ENCODE peak calls at places on chromosomes 12 and 14, in four cellular contexts. One of them, this sample, is unnamed.

GRCh38 chr12:75712223-75712622 is 200.8 kb upstream of the KRR1 start:
- DNase-seq in SK-N-SH: no peak
- DNase-seq in fibroblast of lung: peak
- DNase-seq in cardiac fibroblast: no peak
- DNase-seq in this sample: no peak

GRCh38 chr12:119728437-119728730 is 60.5 kb downstream of the PRKAB1 start:
- DNase-seq in SK-N-SH: no peak
- DNase-seq in fibroblast of lung: peak
- DNase-seq in cardiac fibroblast: no peak
- DNase-seq in this sample: peak

GRCh38 chr14:102323102-102323501 is 3.6 kb downstream of the ZNF839 start:
- DNase-seq in SK-N-SH: peak
- DNase-seq in fibroblast of lung: peak
- DNase-seq in cardiac fibroblast: peak
- DNase-seq in this sample: peak

GRCh38 chr14:79483472-79483871 is 727.8 kb downstream of the DIO2 start:
- DNase-seq in SK-N-SH: no peak
- DNase-seq in fibroblast of lung: peak
- DNase-seq in cardiac fibroblast: peak
- DNase-seq in this sample: peak

GRCh38 chr14:77267937-77268699 is 2.9 kb downstream of the NGB start:
- DNase-seq in SK-N-SH: no peak
- DNase-seq in fibroblast of lung: no peak
- DNase-seq in cardiac fibroblast: no peak
- DNase-seq in this sample: no peak

GRCh38 chr12:64611430-64612286 is 1.4 kb downstream of the RASSF3 start:
- DNase-seq in SK-N-SH: peak
- DNase-seq in fibroblast of lung: peak
- DNase-seq in cardiac fibroblast: peak
- DNase-seq in this sample: peak

GRCh38 chr12:2212971-2213869 is 160.4 kb downstream of the CACNA1C start:
- DNase-seq in SK-N-SH: peak
- DNase-seq in fibroblast of lung: peak
- DNase-seq in cardiac fibroblast: peak
- DNase-seq in this sample: no peak

GRCh38 chr14:25431211-25432076 is 381.5 kb upstream of the STXBP6 start:
- DNase-seq in SK-N-SH: peak
- DNase-seq in fibroblast of lung: no peak
- DNase-seq in cardiac fibroblast: no peak
- DNase-seq in this sample: peak

GRCh38 chr12:15278816-15279658 is 43.3 kb upstream of the PTPRO start:
- DNase-seq in SK-N-SH: peak
- DNase-seq in fibroblast of lung: peak
- DNase-seq in cardiac fibroblast: peak
- DNase-seq in this sample: peak

GRCh38 chr14:85416771-85417170 is 113.2 kb upstream of the FLRT2 start:
- DNase-seq in SK-N-SH: no peak
- DNase-seq in fibroblast of lung: peak
- DNase-seq in cardiac fibroblast: peak
- DNase-seq in this sample: peak

GRCh38 chr12:96861656-96862055 is 45.4 kb upstream of the NEDD1 start:
- DNase-seq in SK-N-SH: no peak
- DNase-seq in fibroblast of lung: peak
- DNase-seq in cardiac fibroblast: no peak
- DNase-seq in this sample: no peak

GRCh38 chr12:59396941-59397340 is 198.9 kb upstream of the SLC16A7 start:
- DNase-seq in SK-N-SH: no peak
- DNase-seq in fibroblast of lung: no peak
- DNase-seq in cardiac fibroblast: no peak
- DNase-seq in this sample: no peak

GRCh38 chr12:68589194-68589593 is 21.5 kb upstream of the RAP1B start:
- DNase-seq in SK-N-SH: no peak
- DNase-seq in fibroblast of lung: no peak
- DNase-seq in cardiac fibroblast: no peak
- DNase-seq in this sample: no peak

GRCh38 chr12:95218164-95218851 is 701 bp downstream of the VEZT start:
- DNase-seq in SK-N-SH: no peak
- DNase-seq in fibroblast of lung: peak
- DNase-seq in cardiac fibroblast: peak
- DNase-seq in this sample: peak

GRCh38 chr14:33679461-33680225 is 271.2 kb downstream of the EGLN3 start:
- DNase-seq in SK-N-SH: no peak
- DNase-seq in fibroblast of lung: peak
- DNase-seq in cardiac fibroblast: peak
- DNase-seq in this sample: peak

GRCh38 chr12:115118177-115118724 is 434.3 kb upstream of the TBX3 start:
- DNase-seq in SK-N-SH: no peak
- DNase-seq in fibroblast of lung: peak
- DNase-seq in cardiac fibroblast: no peak
- DNase-seq in this sample: peak

GRCh38 chr14:100004392-100004791 is 60.8 kb upstream of the EVL start:
- DNase-seq in SK-N-SH: no peak
- DNase-seq in fibroblast of lung: no peak
- DNase-seq in cardiac fibroblast: no peak
- DNase-seq in this sample: no peak

GRCh38 chr12:29066061-29066588 is 83.0 kb upstream of the FAR2 start:
- DNase-seq in SK-N-SH: no peak
- DNase-seq in fibroblast of lung: peak
- DNase-seq in cardiac fibroblast: peak
- DNase-seq in this sample: peak

GRCh38 chr12:28963554-28963953 is 185.5 kb upstream of the FAR2 start:
- DNase-seq in SK-N-SH: no peak
- DNase-seq in fibroblast of lung: peak
- DNase-seq in cardiac fibroblast: peak
- DNase-seq in this sample: peak

GRCh38 chr12:132427177-132427725 is 62.7 kb upstream of the FBRSL1 start:
- DNase-seq in SK-N-SH: no peak
- DNase-seq in fibroblast of lung: no peak
- DNase-seq in cardiac fibroblast: no peak
- DNase-seq in this sample: no peak

GRCh38 chr12:67269632-67270578 is 747 bp downstream of the CAND1 start:
- DNase-seq in SK-N-SH: peak
- DNase-seq in fibroblast of lung: peak
- DNase-seq in cardiac fibroblast: peak
- DNase-seq in this sample: no peak

GRCh38 chr12:67747869-67748760 is 99.6 kb downstream of the DYRK2 start:
- DNase-seq in SK-N-SH: no peak
- DNase-seq in fibroblast of lung: peak
- DNase-seq in cardiac fibroblast: peak
- DNase-seq in this sample: peak

GRCh38 chr12:6639151-6639773 is 3.5 kb upstream of the LPAR5 start:
- DNase-seq in SK-N-SH: peak
- DNase-seq in fibroblast of lung: no peak
- DNase-seq in cardiac fibroblast: no peak
- DNase-seq in this sample: no peak

GRCh38 chr12:27619308-27619707 is 76.9 kb upstream of the REP15 start:
- DNase-seq in SK-N-SH: no peak
- DNase-seq in fibroblast of lung: peak
- DNase-seq in cardiac fibroblast: peak
- DNase-seq in this sample: peak

GRCh38 chr14:74478996-74479635 is 14.0 kb downstream of the NPC2 start:
- DNase-seq in SK-N-SH: peak
- DNase-seq in fibroblast of lung: no peak
- DNase-seq in cardiac fibroblast: peak
- DNase-seq in this sample: peak
- TF ChIP-seq CTCF in SK-N-SH: peak
- TF ChIP-seq CTCF in fibroblast of lung: peak
- TF ChIP-seq CTCF in cardiac fibroblast: peak
- TF ChIP-seq CTCF in this sample: peak

DNA sequence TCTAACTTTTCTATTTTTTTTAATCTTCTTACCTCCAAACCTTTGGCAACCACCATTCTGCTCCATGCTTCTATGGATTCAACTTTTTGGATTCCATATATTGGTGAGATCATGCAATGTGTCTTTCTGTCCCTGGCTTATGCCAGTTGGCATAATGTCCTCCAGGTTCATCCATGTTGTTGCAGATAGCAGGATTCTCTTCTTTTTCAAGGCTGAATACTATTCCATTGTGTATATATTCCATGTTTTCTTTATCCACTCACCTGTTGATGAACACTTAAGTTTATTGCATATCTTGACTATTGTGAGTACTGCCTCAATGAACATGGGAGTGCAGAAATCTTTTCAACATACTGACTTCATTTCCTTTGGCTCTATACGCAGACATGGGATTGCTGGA is 21.2 kb upstream of the SLC38A4 start:
- DNase-seq in SK-N-SH: no peak
- DNase-seq in fibroblast of lung: no peak
- DNase-seq in cardiac fibroblast: no peak
- DNase-seq in this sample: no peak
- TF ChIP-seq CTCF in SK-N-SH: no peak
- TF ChIP-seq CTCF in fibroblast of lung: no peak
- TF ChIP-seq CTCF in cardiac fibroblast: no peak
- TF ChIP-seq CTCF in this sample: no peak

GRCh38 chr14:24172871-24173281 is 996 bp downstream of the REC8 start:
- DNase-seq in SK-N-SH: peak
- DNase-seq in fibroblast of lung: no peak
- DNase-seq in cardiac fibroblast: no peak
- DNase-seq in this sample: no peak

GRCh38 chr14:24171422-24172260 is at the start of gene REC8:
- DNase-seq in SK-N-SH: peak
- DNase-seq in fibroblast of lung: peak
- DNase-seq in cardiac fibroblast: peak
- DNase-seq in this sample: peak

GRCh38 chr14:24176599-24176998 is 4.7 kb downstream of the REC8 start:
- DNase-seq in SK-N-SH: no peak
- DNase-seq in fibroblast of lung: no peak
- DNase-seq in cardiac fibroblast: no peak
- DNase-seq in this sample: no peak

GRCh38 chr14:24167527-24168114 is 4.3 kb upstream of the REC8 start:
- DNase-seq in SK-N-SH: no peak
- DNase-seq in fibroblast of lung: no peak
- DNase-seq in cardiac fibroblast: no peak
- DNase-seq in this sample: no peak

DNA sequence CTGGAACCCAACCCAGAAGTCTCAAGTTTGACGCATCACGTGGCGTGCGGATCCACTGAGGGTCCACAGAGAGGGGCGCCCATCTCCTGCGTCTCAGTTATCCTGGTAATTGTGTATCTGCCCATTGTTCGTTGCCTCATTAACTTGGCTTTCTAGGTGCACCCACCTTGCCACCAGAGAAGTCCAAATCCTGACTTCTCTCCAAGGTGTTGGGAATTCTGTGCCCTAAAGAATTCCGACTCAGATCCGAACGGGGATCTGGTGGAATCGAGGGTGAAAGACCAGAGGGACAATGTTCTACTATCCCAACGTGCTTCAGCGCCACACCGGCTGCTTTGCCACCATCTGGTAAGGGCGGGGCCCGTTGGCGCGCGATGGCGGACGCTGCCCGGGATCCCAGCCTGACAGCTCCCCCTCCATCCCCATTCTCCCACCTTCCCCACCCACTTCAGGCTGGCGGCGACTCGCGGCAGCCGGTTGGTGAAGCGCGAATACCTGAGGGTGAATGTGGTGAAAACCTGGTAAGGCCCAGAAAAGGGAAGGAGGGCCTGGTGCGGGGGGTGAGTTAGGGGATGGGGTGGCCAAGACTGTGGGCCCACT is 481 bp downstream of the REC8 start:
- DNase-seq in SK-N-SH: peak
- DNase-seq in fibroblast of lung: no peak
- DNase-seq in cardiac fibroblast: no peak
- DNase-seq in this sample: no peak
- TF ChIP-seq CTCF in SK-N-SH: no peak
- TF ChIP-seq CTCF in fibroblast of lung: no peak
- TF ChIP-seq CTCF in cardiac fibroblast: no peak
- TF ChIP-seq CTCF in this sample: no peak

DNA sequence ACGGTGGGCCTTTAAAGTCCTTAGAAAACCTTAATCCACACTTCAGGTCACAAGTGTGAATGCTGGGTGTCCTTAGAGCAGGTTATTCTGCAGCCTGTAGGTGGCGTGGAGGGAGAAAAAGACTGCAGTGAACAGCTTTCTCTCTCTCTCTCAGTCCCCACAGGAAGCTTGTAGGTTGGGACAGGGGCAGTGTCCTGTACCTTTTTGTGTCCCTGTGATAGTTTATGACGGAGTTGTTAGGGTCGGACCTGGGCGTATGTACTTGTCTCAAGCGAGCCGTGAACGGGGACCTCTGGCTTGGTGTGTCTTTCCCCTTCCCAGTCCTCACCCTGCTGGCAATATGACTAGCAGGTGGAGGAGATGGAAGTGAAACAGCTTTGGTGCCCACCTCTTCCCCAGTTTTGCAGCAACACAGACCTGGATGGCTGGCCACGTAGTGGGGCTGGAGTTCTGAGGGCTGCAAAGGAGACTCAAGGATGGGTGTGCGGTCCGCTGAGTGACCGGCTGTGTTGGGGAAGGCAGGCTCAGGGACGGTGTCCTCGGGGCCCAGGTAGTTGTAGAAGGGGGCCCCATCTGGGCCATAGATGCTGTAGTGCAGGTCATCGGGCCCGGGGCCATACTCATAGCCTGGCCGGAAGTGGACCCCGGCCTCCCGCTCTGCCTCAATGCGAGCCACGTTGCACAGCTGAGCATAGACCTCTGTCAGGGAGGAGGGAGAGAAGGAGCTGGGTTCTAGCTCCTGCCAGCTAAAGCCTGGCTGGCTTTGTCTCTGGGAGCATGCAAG is 8.9 kb downstream of the ISCA2 start:
- DNase-seq in SK-N-SH: peak
- DNase-seq in fibroblast of lung: peak
- DNase-seq in cardiac fibroblast: peak
- DNase-seq in this sample: peak
- TF ChIP-seq CTCF in SK-N-SH: peak
- TF ChIP-seq CTCF in fibroblast of lung: peak
- TF ChIP-seq CTCF in cardiac fibroblast: peak
- TF ChIP-seq CTCF in this sample: peak

GRCh38 chr14:23531391-23531790 is 20.2 kb downstream of the ZFHX2 start:
- DNase-seq in SK-N-SH: no peak
- DNase-seq in fibroblast of lung: no peak
- DNase-seq in cardiac fibroblast: no peak
- DNase-seq in this sample: no peak

GRCh38 chr14:23529016-23529740 is 22.4 kb downstream of the ZFHX2 start:
- DNase-seq in SK-N-SH: no peak
- DNase-seq in fibroblast of lung: no peak
- DNase-seq in cardiac fibroblast: no peak
- DNase-seq in this sample: no peak

GRCh38 chr14:23530360-23531055 is 21.1 kb downstream of the ZFHX2 start:
- DNase-seq in SK-N-SH: no peak
- DNase-seq in fibroblast of lung: no peak
- DNase-seq in cardiac fibroblast: peak
- DNase-seq in this sample: peak

GRCh38 chr14:23525611-23526010 is 26.0 kb downstream of the ZFHX2 start:
- DNase-seq in SK-N-SH: no peak
- DNase-seq in fibroblast of lung: no peak
- DNase-seq in cardiac fibroblast: no peak
- DNase-seq in this sample: no peak

GRCh38 chr14:23528555-23528954 is 23.0 kb downstream of the ZFHX2 start:
- DNase-seq in SK-N-SH: peak
- DNase-seq in fibroblast of lung: no peak
- DNase-seq in cardiac fibroblast: no peak
- DNase-seq in this sample: no peak
- TF ChIP-seq CTCF in SK-N-SH: peak
- TF ChIP-seq CTCF in fibroblast of lung: peak
- TF ChIP-seq CTCF in cardiac fibroblast: no peak
- TF ChIP-seq CTCF in this sample: peak

This sample was measured in fibroblast of pulmonary artery.